ENCODE peak calls at places on chromosomes 5 and 9, in four cellular contexts. J is kidney glomerular epithelial cell, V is G401, S is NCI-H1092 treated with DMSO at 0.1 percent for 48 hours. M is an unnamed sample.

GRCh38 chr5:167777746-167778145 is 513.7 kb upstream of the WWC1 start:
- DNase-seq in J (no peak), V (no peak), S (no peak), M (no peak)

GRCh38 chr9:124480621-124480981 is 26.6 kb downstream of the NR5A1 start:
- DNase-seq in J (no peak), V (peak), S (peak), M (peak)

GRCh38 chr9:84354035-84354434 is 13.5 kb upstream of the SLC28A3 start:
- DNase-seq in J (no peak), V (no peak), S (no peak), M (no peak)

GRCh38 chr5:37272564-37272963 is 23.4 kb upstream of the CPLANE1 start:
- DNase-seq in J (peak), V (no peak), S (no peak), M (no peak)

GRCh38 chr9:107875571-107875980 is 386.0 kb upstream of the KLF4 start:
- DNase-seq in J (no peak), V (no peak), S (no peak), M (no peak)

GRCh38 chr9:6938447-6938846 is 180.7 kb downstream of the KDM4C start:
- DNase-seq in J (peak), V (peak), S (no peak), M (no peak)

GRCh38 chr5:132873119-132873929 is at the start of gene LEAP2:
- DNase-seq in J (no peak), V (no peak), S (no peak), M (no peak)

GRCh38 chr5:89686081-89686765 is 723.3 kb downstream of the CETN3 start:
- DNase-seq in J (no peak), V (no peak), S (peak), M (no peak)

GRCh38 chr9:122498883-122499288 is 11.7 kb upstream of the OR1J2 start:
- DNase-seq in J (peak), V (peak), S (peak), M (peak)

GRCh38 chr9:121328476-121328875 is 41.6 kb downstream of the STOM start:
- DNase-seq in J (no peak), V (no peak), S (no peak), M (no peak)